ENCODE peak calls at places on chromosomes 11 and 22, in four cellular contexts. D is cardiac muscle cell, M is fibroblast of lung, H is Calu3. V is an unnamed sample.

GRCh38 chr11:38089728-38090127 is 1491.7 kb upstream of the RAG2 start:
- DNase-seq in M (no peak), H (peak; percentile 67), D (peak; percentile 11), V (no peak)

GRCh38 chr11:121035823-121036222 is 11.9 kb downstream of the TBCEL start:
- DNase-seq in M (no peak), H (no peak), D (no peak), V (no peak)

GRCh38 chr11:116217441-116217840 is 555.3 kb downstream of the BUD13 start:
- DNase-seq in H (no peak), M (no peak), D (no peak), V (no peak)

GRCh38 chr11:2932850-2933251 is 3.6 kb upstream of the PHLDA2 start:
- DNase-seq in H (peak; percentile 60), D (no peak), M (peak; percentile 52), V (no peak)

GRCh38 chr11:44652901-44653644 is 73.7 kb upstream of the TSPAN18 start:
- DNase-seq in H (no peak), D (no peak), M (no peak), V (no peak)

GRCh38 chr11:64661146-64661545 is 61.9 kb downstream of the NRXN2 start:
- DNase-seq in H (no peak), M (peak; percentile 56), D (no peak), V (no peak)

GRCh38 chr11:4881860-4882500 is at the start of gene OR51T1:
- DNase-seq in M (peak; percentile 8), H (no peak), D (no peak), V (no peak)

GRCh38 chr11:131246589-131247164 is 123.7 kb upstream of the NTM start:
- DNase-seq in M (no peak), D (peak; percentile 80), H (no peak), V (no peak)

GRCh38 chr11:57240007-57240406 is 3.0 kb upstream of the APLNR start:
- DNase-seq in M (no peak), H (no peak), D (no peak), V (no peak)

GRCh38 chr11:85772700-85773099 is 38.2 kb downstream of the SYTL2 start:
- DNase-seq in D (peak; percentile 54), M (peak; percentile 76), H (no peak), V (no peak)

GRCh38 chr11:69467646-69468045 is 13.8 kb upstream of the LINC01488 start:
- DNase-seq in H (no peak), M (no peak), D (no peak), V (no peak)

GRCh38 chr11:69166186-69167115 is 10.7 kb downstream of the SMIM38 start:
- DNase-seq in M (peak; percentile 84), D (peak; percentile 53), H (peak; percentile 68), V (peak; percentile 37)

GRCh38 chr11:75028321-75029097 is 39.8 kb downstream of the NEU3 start:
- DNase-seq in H (no peak), M (peak; percentile 16), D (no peak), V (no peak)

GRCh38 chr11:48001438-48002021 is 21.2 kb downstream of the PTPRJ start:
- DNase-seq in M (peak; percentile 87), H (no peak), D (no peak), V (no peak)

GRCh38 chr22:46537946-46538815 is 761 bp upstream of the CELSR1 start:
- DNase-seq in H (peak; percentile 59), D (peak; percentile 72), M (peak; percentile 20), V (no peak)

GRCh38 chr11:17460406-17460805 is 16.2 kb downstream of the ABCC8 start:
- DNase-seq in H (no peak), D (no peak), M (no peak), V (no peak)

GRCh38 chr11:17462940-17463339 is 13.7 kb downstream of the ABCC8 start:
- DNase-seq in M (no peak), D (no peak), H (no peak), V (no peak)

GRCh38 chr11:17457361-17458104 is 19.1 kb downstream of the ABCC8 start:
- DNase-seq in D (no peak), H (no peak), M (no peak), V (no peak)

GRCh38 chr11:17459211-17459610 is 17.4 kb downstream of the ABCC8 start:
- DNase-seq in D (no peak), M (no peak), H (no peak), V (no peak)

DNA sequence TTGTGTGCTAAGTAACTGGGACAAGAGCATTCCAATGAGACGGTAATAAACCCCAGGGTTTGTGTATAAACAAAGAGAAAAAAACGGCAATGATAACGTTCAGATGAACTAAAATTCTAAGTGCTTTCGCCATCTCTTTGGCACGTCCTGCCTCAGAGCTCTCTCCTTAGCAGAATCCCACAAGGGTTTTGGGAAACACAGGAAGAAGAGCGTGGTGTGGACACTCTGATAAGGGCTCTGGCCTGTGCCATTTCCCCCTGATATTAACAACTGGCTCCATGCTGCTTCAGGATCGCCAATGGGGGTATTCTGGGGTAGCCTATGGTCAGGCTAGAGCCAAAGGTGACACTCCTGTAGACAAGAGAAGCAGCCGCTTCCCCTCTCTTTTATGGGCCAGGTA is 18.4 kb downstream of the ABCC8 start:
- DNase-seq in H (no peak), D (no peak), M (no peak), V (no peak)
- TF ChIP-seq CTCF in H (no peak), D (no peak), M (no peak), V (no peak)

GRCh38 chr22:29994027-29994715 is 86.1 kb upstream of the HORMAD2 start:
- DNase-seq in H (no peak), D (no peak), M (peak; percentile 56), V (no peak)
- TF ChIP-seq CTCF in H (no peak), D (no peak), M (peak; percentile 35), V (no peak)

DNA sequence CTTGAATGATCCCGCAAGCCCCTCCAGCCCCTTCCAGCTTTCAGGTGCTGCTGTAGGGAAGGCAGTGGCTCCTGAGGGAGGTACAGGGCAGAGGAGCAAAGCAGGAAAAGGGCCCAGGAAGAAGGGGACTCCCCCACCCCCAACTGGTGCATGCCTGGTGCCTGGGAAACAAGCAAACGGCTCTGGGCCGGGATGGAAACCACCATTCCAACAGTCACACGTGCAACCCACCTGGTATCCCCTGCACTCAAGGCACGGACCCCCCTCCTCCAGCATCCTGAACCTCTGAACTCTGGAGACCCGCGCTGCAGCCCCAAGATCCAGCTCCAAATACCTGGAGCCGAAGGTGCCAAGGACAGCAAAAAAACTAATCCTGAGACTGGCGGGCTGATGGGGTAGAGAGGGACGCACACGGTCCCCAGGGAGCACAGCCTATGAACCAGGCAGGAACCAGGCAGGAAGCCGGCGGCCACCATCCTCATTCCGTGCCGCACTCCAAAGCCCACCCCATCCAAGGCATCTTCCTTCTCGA is 537 bp downstream of the SCN4B start:
- DNase-seq in H (no peak), D (no peak), M (no peak), V (no peak)
- TF ChIP-seq CTCF in H (no peak), D (no peak), M (no peak), V (no peak)

GRCh38 chr11:43503417-43503816 is 144.7 kb downstream of the TTC17 start:
- DNase-seq in D (no peak), H (no peak), M (no peak), V (no peak)
- TF ChIP-seq CTCF in D (peak; percentile 20), H (no peak), M (no peak), V (no peak)

DNA sequence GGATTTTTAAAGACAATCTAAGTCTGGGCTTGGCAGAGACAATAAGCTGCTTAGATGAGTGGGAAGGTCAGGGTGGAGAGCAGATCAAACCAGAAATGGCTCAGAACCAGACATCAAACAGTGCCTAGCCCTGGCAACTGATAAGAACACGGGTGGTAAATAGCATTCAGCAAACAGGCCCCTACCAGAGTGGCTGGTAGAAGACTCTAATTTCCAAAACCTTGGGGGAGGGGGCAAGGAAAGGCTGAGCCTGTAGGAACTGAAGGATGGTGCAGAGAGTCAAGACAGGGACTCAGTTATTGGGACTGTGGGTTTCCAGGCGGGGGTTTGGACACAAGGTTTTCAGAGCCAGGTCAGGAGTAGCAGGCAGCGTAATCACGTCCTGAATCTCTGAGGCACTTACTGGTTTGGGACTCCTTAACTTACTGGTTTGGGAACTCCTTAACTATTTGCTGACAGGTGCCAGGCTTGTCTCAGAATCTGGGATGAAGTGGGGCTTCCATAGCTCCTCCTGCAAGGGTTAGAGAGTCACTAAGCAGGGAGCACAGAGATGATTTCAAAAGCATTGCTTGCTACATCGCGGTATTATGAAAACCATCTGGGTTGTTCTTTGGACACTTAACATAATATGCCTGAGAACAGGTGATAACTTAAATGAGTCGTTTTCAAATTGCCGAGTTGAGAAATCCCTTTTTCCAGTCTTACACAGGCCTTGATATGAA is 5.7 kb upstream of the ABTB2 start:
- DNase-seq in H (no peak), D (no peak), M (no peak), V (no peak)
- TF ChIP-seq CTCF in H (no peak), D (no peak), M (no peak), V (no peak)

DNA sequence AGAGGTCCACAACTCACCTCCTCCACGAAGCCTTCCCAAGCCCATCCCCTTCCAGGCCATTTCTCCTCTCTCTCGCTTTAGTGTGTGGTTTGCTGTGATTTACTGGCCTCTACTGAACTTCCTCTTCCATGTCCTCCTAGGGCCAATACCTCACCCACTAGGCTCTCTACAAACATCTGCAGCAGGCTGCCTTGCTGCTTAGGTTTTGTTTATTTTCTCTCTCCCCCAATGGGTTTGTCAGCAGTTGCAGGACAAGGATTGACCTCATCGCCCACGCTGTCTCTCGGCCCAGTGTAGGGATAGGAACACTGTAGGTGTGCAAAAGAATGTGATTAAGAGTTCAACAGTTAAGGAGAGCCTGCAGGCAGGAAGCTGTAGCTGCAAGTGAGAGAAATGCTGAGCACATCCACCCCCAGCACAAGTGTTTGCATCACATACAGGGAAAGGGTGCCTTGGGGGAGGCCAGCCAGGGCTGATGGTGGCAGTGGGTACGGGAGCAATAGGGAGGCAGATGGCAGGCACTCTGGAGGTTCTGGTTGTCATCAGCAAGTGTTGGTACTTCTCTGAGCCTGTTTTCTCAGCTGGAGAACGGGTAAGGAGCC is 1.4 kb downstream of the PC start:
- DNase-seq in M (peak; percentile 77), H (peak; percentile 43), D (peak; percentile 28), V (no peak)
- TF ChIP-seq CTCF in M (peak; percentile 27), H (no peak), D (peak; percentile 29), V (no peak)

GRCh38 chr11:71565263-71565662 is at the start of gene KRTAP5-10:
- DNase-seq in D (no peak), H (no peak), M (no peak), V (no peak)
- TF ChIP-seq CTCF in D (no peak), H (no peak), M (no peak), V (no peak)

GRCh38 chr11:67382481-67383136 is 9.2 kb upstream of the RAD9A start:
- DNase-seq in D (peak; percentile 80), H (peak; percentile 88), M (peak; percentile 75), V (peak; percentile 75)

GRCh38 chr11:67378544-67378943 is 5.1 kb upstream of the CLCF1 start:
- DNase-seq in H (no peak), D (no peak), M (no peak), V (no peak)

GRCh38 chr11:67379061-67380058 is 6.0 kb upstream of the CLCF1 start:
- DNase-seq in H (no peak), M (peak; percentile 47), D (no peak), V (no peak)

GRCh38 chr11:67384851-67385366 is 6.9 kb upstream of the RAD9A start:
- DNase-seq in M (peak; percentile 43), H (no peak), D (no peak), V (no peak)

GRCh38 chr11:67381244-67381972 is 8.0 kb upstream of the CLCF1 start:
- DNase-seq in D (no peak), M (no peak), H (no peak), V (no peak)
- TF ChIP-seq CTCF in D (no peak), M (no peak), H (no peak), V (no peak)